ENCODE peak calls at places on chromosomes 16 and 17, in nine cellular contexts. R, I, U, Y, W, E, A, B and L are unnamed samples. For H3K4me1 and H3K9me3, the result is how much of the 10 kb centered on the place peaks cover.

GRCh38 chr17:61904094-61904710 is 23.6 kb downstream of the INTS2 start:
- DNase-seq in R (no peak), I (no peak), U (peak), Y (no peak), W (no peak), E (no peak), A (peak), B (no peak), L (no peak)

GRCh38 chr17:30226878-30227277 is 8.6 kb downstream of the SLC6A4 start:
- DNase-seq in R (no peak), I (no peak), U (no peak), Y (no peak), W (no peak), E (no peak), A (no peak), B (no peak), L (no peak)

GRCh38 chr16:68382296-68382718 is 66.0 kb downstream of the SMPD3 start:
- DNase-seq in R (no peak), I (no peak), U (peak), Y (no peak), W (no peak), E (no peak), A (no peak), B (no peak), L (no peak)

GRCh38 chr17:63665527-63666214 is 34.3 kb downstream of the LIMD2 start:
- DNase-seq in R (no peak), I (no peak), U (no peak), Y (peak), W (no peak), E (no peak), A (no peak), B (no peak), L (peak)

GRCh38 chr17:63476494-63476856 is 386 bp upstream of the ACE start:
- DNase-seq in R (peak), I (no peak), U (no peak), Y (peak), W (no peak), E (no peak), A (no peak), B (no peak), L (no peak)

GRCh38 chr16:1876468-1876867 is 4.5 kb upstream of the MEIOB start:
- DNase-seq in R (no peak), I (no peak), U (no peak), Y (no peak), W (no peak), E (no peak), A (no peak), B (no peak), L (no peak)

GRCh38 chr16:81562174-81562849 is 117.7 kb downstream of the CMIP start:
- DNase-seq in R (no peak), I (no peak), U (no peak), Y (no peak), W (no peak), E (no peak), A (no peak), B (no peak), L (no peak)

GRCh38 chr16:4937782-4938682 is 1.1 kb upstream of the PPL start:
- DNase-seq in R (no peak), I (no peak), U (no peak), Y (no peak), W (no peak), E (no peak), A (no peak), B (no peak), L (peak)

GRCh38 chr17:59277031-59277430 is 54.4 kb upstream of the YPEL2 start:
- DNase-seq in R (no peak), I (no peak), U (no peak), Y (no peak), W (no peak), E (no peak), A (no peak), B (no peak), L (no peak)

GRCh38 chr17:73068322-73069153 is 23.9 kb downstream of the SLC39A11 start:
- DNase-seq in R (peak), I (no peak), U (no peak), Y (peak), W (no peak), E (no peak), A (no peak), B (no peak), L (no peak)

GRCh38 chr16:54651440-54651839 is 279.2 kb upstream of the IRX5 start:
- DNase-seq in R (no peak), I (no peak), U (no peak), Y (no peak), W (no peak), E (no peak), A (no peak), B (no peak), L (no peak)

GRCh38 chr16:10937068-10937859 is 5.0 kb downstream of the DEXI start:
- DNase-seq in R (no peak), I (no peak), U (no peak), Y (no peak), W (no peak), E (no peak), A (no peak), B (no peak), L (no peak)

GRCh38 chr16:30136971-30137601 is 14.1 kb upstream of the MAPK3 start:
- DNase-seq in R (no peak), I (no peak), U (no peak), Y (no peak), W (no peak), E (no peak), A (no peak), B (no peak), L (no peak)

GRCh38 chr17:83091257-83092141 is 12.1 kb downstream of the METRNL start:
- DNase-seq in R (no peak), I (no peak), U (no peak), Y (no peak), W (peak), E (peak), A (no peak), B (no peak), L (peak)

GRCh38 chr16:78490847-78491246 is 391.4 kb downstream of the WWOX start:
- DNase-seq in R (no peak), I (no peak), U (no peak), Y (no peak), W (no peak), E (no peak), A (no peak), B (no peak), L (no peak)

GRCh38 chr16:65767125-65767524 is 599.4 kb upstream of the CDH5 start:
- DNase-seq in R (no peak), I (no peak), U (no peak), Y (no peak), W (no peak), E (no peak), A (no peak), B (no peak), L (no peak)

GRCh38 chr16:23595951-23596720 is at the start of gene NDUFAB1:
- DNase-seq in R (peak), I (peak), U (peak), Y (peak), W (peak), E (peak), A (peak), B (peak), L (peak)

GRCh38 chr16:79372504-79373184 is 227.9 kb downstream of the MAF start:
- DNase-seq in R (peak), I (no peak), U (no peak), Y (peak), W (no peak), E (peak), A (peak), B (no peak), L (peak)

GRCh38 chr17:20154601-20155000 is 145.4 kb downstream of the SPECC1 start:
- DNase-seq in R (no peak), I (no peak), U (no peak), Y (no peak), W (no peak), E (no peak), A (no peak), B (no peak), L (no peak)

GRCh38 chr17:13888043-13888442 is 181.3 kb upstream of the COX10 start:
- DNase-seq in R (peak), I (peak), U (no peak), Y (peak), W (no peak), E (no peak), A (no peak), B (no peak), L (no peak)

GRCh38 chr17:43540821-43541674 is 5.1 kb downstream of the ETV4 start:
- DNase-seq in R (peak), I (no peak), U (no peak), Y (peak), W (no peak), E (no peak), A (no peak), B (no peak), L (no peak)

GRCh38 chr16:79786389-79786788 is 185.9 kb upstream of the MAF start:
- DNase-seq in R (no peak), I (no peak), U (no peak), Y (no peak), W (no peak), E (no peak), A (no peak), B (no peak), L (no peak)

GRCh38 chr17:27532269-27533067 is 76.2 kb downstream of the KSR1 start:
- DNase-seq in R (peak), I (peak), U (peak), Y (peak), W (peak), E (no peak), A (no peak), B (no peak), L (peak)

GRCh38 chr17:73302189-73302588 is 9.6 kb downstream of the CDC42EP4 start:
- DNase-seq in R (peak), I (no peak), U (no peak), Y (peak), W (no peak), E (no peak), A (no peak), B (no peak), L (no peak)

GRCh38 chr17:6548578-6549330 is 7.6 kb downstream of the PITPNM3 start:
- DNase-seq in R (no peak), I (no peak), U (peak), Y (no peak), W (no peak), E (no peak), A (no peak), B (peak), L (no peak)

GRCh38 chr17:40065771-40066510 is 3.2 kb downstream of the THRA start:
- DNase-seq in R (no peak), I (no peak), U (no peak), Y (no peak), W (no peak), E (no peak), A (no peak), B (no peak), L (no peak)

GRCh38 chr16:81634380-81635121 is 144.5 kb upstream of the PLCG2 start:
- DNase-seq in R (peak), I (no peak), U (no peak), Y (peak), W (no peak), E (no peak), A (no peak), B (no peak), L (no peak)

GRCh38 chr16:26905336-26905735 is 161.4 kb upstream of the C16orf82 start:
- DNase-seq in R (no peak), I (no peak), U (no peak), Y (no peak), W (no peak), E (no peak), A (no peak), B (no peak), L (no peak)

GRCh38 chr16:4945560-4946502 is 8.9 kb upstream of the PPL start:
- DNase-seq in R (peak), I (peak), U (no peak), Y (no peak), W (peak), E (peak), A (no peak), B (no peak), L (peak)

GRCh38 chr16:72501739-72502653 is 330.0 kb upstream of the PMFBP1 start:
- DNase-seq in R (peak), I (peak), U (peak), Y (peak), W (peak), E (peak), A (peak), B (no peak), L (peak)

GRCh38 chr16:75764154-75764768 is 38.0 kb upstream of the CPHXL start:
- DNase-seq in R (peak), I (peak), U (peak), Y (peak), W (peak), E (peak), A (peak), B (no peak), L (peak)

GRCh38 chr17:83083368-83084201 is 4.2 kb downstream of the METRNL start:
- DNase-seq in R (peak), I (peak), U (no peak), Y (peak), W (no peak), E (peak), A (peak), B (no peak), L (no peak)

GRCh38 chr17:37507108-37507507 is 17.4 kb downstream of the DUSP14 start:
- DNase-seq in R (no peak), I (no peak), U (no peak), Y (no peak), W (no peak), E (no peak), A (no peak), B (no peak), L (no peak)

GRCh38 chr16:69469807-69470561 is 45.6 kb downstream of the CYB5B start:
- DNase-seq in R (no peak), I (no peak), U (no peak), Y (no peak), W (no peak), E (no peak), A (no peak), B (no peak), L (no peak)

GRCh38 chr17:17557796-17558195 is 33.7 kb downstream of the PEMT start:
- DNase-seq in R (no peak), I (no peak), U (no peak), Y (no peak), W (no peak), E (no peak), A (no peak), B (no peak), L (no peak)
- H3K4me1 ChIP-seq in R (under half), I (under half), U (under half), Y (under half), W (under half), E (under half), A (under half), B (under half), L (under half)

GRCh38 chr16:48647794-48648193 is 37.8 kb upstream of the N4BP1 start:
- DNase-seq in R (no peak), I (no peak), U (no peak), Y (no peak), W (no peak), E (no peak), A (no peak), B (no peak), L (no peak)
- H3K9me3 ChIP-seq in R (under half), I (half or more), U (under half), Y (under half), W (under half), E (under half), A (under half), B (under half), L (under half)

GRCh38 chr17:57552114-57552601 is 192.9 kb downstream of the CCDC182 start:
- DNase-seq in R (peak), I (no peak), U (peak), Y (peak), W (no peak), E (peak), A (no peak), B (no peak), L (no peak)
- H3K4me1 ChIP-seq in R (under half), I (under half), U (half or more), Y (under half), W (under half), E (under half), A (under half), B (under half), L (under half)

DNA sequence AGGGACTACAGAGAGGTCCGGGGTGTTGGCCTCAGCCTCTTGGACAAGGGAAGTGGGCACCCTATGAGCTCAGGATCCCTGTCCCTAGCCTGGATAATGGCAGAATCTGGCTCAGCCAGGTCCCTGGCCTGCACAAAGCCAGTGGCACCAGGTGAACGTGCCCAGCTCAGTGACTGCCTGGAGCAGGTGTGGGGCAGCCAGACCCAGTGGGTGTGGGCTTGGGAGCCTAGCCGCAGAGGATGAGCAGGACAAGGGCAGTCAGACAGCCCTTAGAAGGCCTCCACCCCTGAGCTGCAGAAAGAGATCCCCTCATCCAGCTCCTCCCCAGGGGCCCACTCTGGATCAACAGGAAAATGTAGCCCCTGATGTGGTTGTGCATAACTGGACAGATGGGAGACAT is 585.3 kb downstream of the KCNJ18 start:
- DNase-seq in R (no peak), I (no peak), U (no peak), Y (no peak), W (no peak), E (no peak), A (no peak), B (no peak), L (no peak)
- H3K9me3 ChIP-seq in R (under half), I (under half), U (under half), Y (under half), W (under half), E (under half), A (under half), B (under half), L (under half)